ENCODE peak calls at places on chromosomes 6 and 20, in ten cellular contexts. C is heart right ventricle; G is Peyer's patch; O is HCT116; K is CD4-positive, alpha-beta memory T cell; V is GM23248; P is stomach; I is PC-3; J is brain microvascular endothelial cell; B is naive thymus-derived CD4-positive, alpha-beta T cell. H is an unnamed sample.

GRCh38 chr6:6825986-6826901 is 237.7 kb downstream of the LY86 start:
- DNase-seq in O (no peak), G (peak), K (no peak), I (peak), B (no peak), V (peak), P (peak), C (peak), J (no peak), H (peak)

GRCh38 chr20:49558826-49559225 is 9.1 kb downstream of the PTGIS start:
- DNase-seq in G (no peak), K (no peak), B (no peak), V (no peak), C (no peak), O (no peak), I (no peak), J (no peak), P (no peak), H (no peak)

GRCh38 chr6:43453831-43454230 is 1.5 kb downstream of the DLK2 start:
- DNase-seq in G (no peak), K (no peak), V (no peak), P (no peak), I (no peak), C (no peak), O (no peak), B (no peak), J (no peak), H (no peak)

GRCh38 chr6:99894815-99895214 is 99.2 kb downstream of the MCHR2 start:
- DNase-seq in B (no peak), G (no peak), C (no peak), O (no peak), V (no peak), I (no peak), K (no peak), J (no peak), P (no peak), H (no peak)

GRCh38 chr6:50699086-50699886 is 14.0 kb upstream of the TFAP2D start:
- DNase-seq in O (no peak), V (peak), P (no peak), G (no peak), C (no peak), K (no peak), J (no peak), I (no peak), B (no peak), H (peak)

GRCh38 chr6:107272246-107272645 is 156.9 kb upstream of the BEND3 start:
- DNase-seq in P (no peak), B (no peak), G (no peak), K (no peak), O (no peak), C (no peak), I (no peak), J (no peak), V (no peak), H (no peak)

GRCh38 chr6:143139239-143139784 is 78.6 kb downstream of the AIG1 start:
- DNase-seq in V (peak), K (no peak), G (no peak), B (no peak), O (no peak), J (no peak), C (no peak), P (no peak), I (no peak), H (no peak)

GRCh38 chr20:46060301-46060881 is 29.4 kb downstream of the NCOA5 start:
- DNase-seq in G (no peak), B (no peak), K (no peak), J (no peak), I (no peak), P (no peak), O (no peak), V (no peak), C (no peak), H (no peak)

GRCh38 chr20:32672315-32672981 is 1.3 kb downstream of the C20orf203 start:
- DNase-seq in I (no peak), G (no peak), C (no peak), O (no peak), B (no peak), J (no peak), K (no peak), P (no peak), V (no peak), H (no peak)

GRCh38 chr6:157861814-157862213 is 38.8 kb downstream of the SNX9 start:
- DNase-seq in P (no peak), B (no peak), I (peak), J (peak), G (no peak), V (peak), C (no peak), O (no peak), K (no peak), H (peak)

GRCh38 chr6:7540595-7540994 is 876 bp upstream of the DSP start:
- DNase-seq in V (peak), G (no peak), J (peak), P (peak), I (no peak), B (no peak), K (no peak), C (peak), O (no peak), H (no peak)

GRCh38 chr6:19834858-19835257 is 2.3 kb upstream of the ID4 start:
- DNase-seq in J (no peak), K (no peak), C (no peak), O (no peak), P (no peak), G (no peak), B (no peak), V (no peak), I (peak), H (no peak)

GRCh38 chr6:140043762-140044378 is 669.4 kb upstream of the CITED2 start:
- DNase-seq in P (no peak), J (no peak), V (peak), O (peak), B (no peak), I (peak), C (no peak), G (no peak), K (no peak), H (peak)

GRCh38 chr20:34954905-34955231 is 738 bp downstream of the GSS start:
- DNase-seq in I (peak), V (peak), K (no peak), P (peak), O (peak), G (no peak), C (no peak), J (peak), B (no peak), H (peak)

GRCh38 chr6:24394777-24395437 is 7.8 kb upstream of the MRS2 start:
- DNase-seq in G (no peak), O (no peak), J (peak), P (no peak), I (peak), C (no peak), V (peak), B (no peak), K (no peak), H (peak)

GRCh38 chr20:3311623-3312022 is 72.6 kb upstream of the SLC4A11 start:
- DNase-seq in V (no peak), J (no peak), O (no peak), I (no peak), G (no peak), K (no peak), B (no peak), P (peak), C (no peak), H (no peak)

GRCh38 chr20:20465259-20465658 is 97.4 kb downstream of the INSM1 start:
- DNase-seq in I (peak), B (no peak), V (peak), C (no peak), K (no peak), P (no peak), G (no peak), J (no peak), O (no peak), H (no peak)

GRCh38 chr6:164554700-164555479 is 754.5 kb downstream of the C6orf118 start:
- DNase-seq in V (no peak), J (no peak), G (no peak), C (no peak), O (no peak), B (no peak), I (no peak), P (no peak), K (no peak), H (no peak)

GRCh38 chr6:93040375-93040774 is 379.0 kb downstream of the EPHA7 start:
- DNase-seq in K (no peak), O (no peak), J (peak), C (no peak), V (no peak), G (no peak), B (no peak), I (peak), P (no peak), H (peak)

GRCh38 chr20:57465943-57466342 is 59.0 kb downstream of the CTCFL start:
- DNase-seq in O (no peak), K (no peak), V (no peak), J (no peak), B (no peak), C (no peak), P (no peak), I (no peak), G (no peak), H (no peak)

GRCh38 chr6:42523158-42523814 is 40.5 kb upstream of the UBR2 start:
- DNase-seq in V (peak), J (peak), O (no peak), B (no peak), G (no peak), C (no peak), I (no peak), P (no peak), K (no peak), H (peak)

GRCh38 chr6:12522347-12522746 is 194.2 kb upstream of the PHACTR1 start:
- DNase-seq in B (no peak), V (no peak), G (no peak), C (no peak), O (no peak), K (no peak), I (no peak), P (no peak), J (peak), H (peak)

GRCh38 chr6:138372711-138373463 is 4.8 kb upstream of the SMIM28 start:
- DNase-seq in C (no peak), P (no peak), O (no peak), K (peak), G (no peak), J (peak), V (peak), B (no peak), I (peak), H (no peak)

GRCh38 chr6:156279306-156279969 is 497.7 kb upstream of the ARID1B start:
- DNase-seq in I (no peak), P (no peak), C (no peak), O (no peak), J (no peak), K (no peak), G (peak), B (no peak), V (no peak), H (no peak)

GRCh38 chr20:44728835-44729342 is 13.7 kb downstream of the CCN5 start:
- DNase-seq in G (peak), I (peak), O (peak), B (no peak), K (no peak), C (peak), P (peak), J (peak), V (peak), H (peak)

GRCh38 chr6:40695114-40695513 is 108.0 kb upstream of the LRFN2 start:
- DNase-seq in O (no peak), G (no peak), I (no peak), P (no peak), B (no peak), J (no peak), K (no peak), V (no peak), C (no peak), H (no peak)

GRCh38 chr6:53628354-53629119 is 37.0 kb downstream of the KLHL31 start:
- DNase-seq in J (no peak), O (no peak), P (no peak), I (peak), V (peak), B (no peak), G (no peak), C (no peak), K (no peak), H (peak)

GRCh38 chr6:25404094-25404493 is 124.9 kb downstream of the CARMIL1 start:
- DNase-seq in K (no peak), P (no peak), I (no peak), O (no peak), J (no peak), G (no peak), V (no peak), C (no peak), B (no peak), H (no peak)

GRCh38 chr6:42387336-42387735 is 64.4 kb downstream of the TRERF1 start:
- DNase-seq in V (no peak), O (no peak), P (no peak), C (no peak), G (no peak), K (peak), J (no peak), B (no peak), I (peak), H (no peak)

GRCh38 chr6:137489410-137490371 is 4.5 kb downstream of the OLIG3 start:
- DNase-seq in C (no peak), O (no peak), K (no peak), J (no peak), B (no peak), V (no peak), I (no peak), P (no peak), G (no peak), H (no peak)

GRCh38 chr6:109690373-109690739 is 646 bp downstream of the AK9 start:
- DNase-seq in O (no peak), C (peak), K (peak), G (peak), I (peak), P (peak), V (peak), B (peak), J (no peak), H (no peak)

GRCh38 chr6:33277663-33278391 is 904 bp downstream of the B3GALT4 start:
- DNase-seq in V (peak), I (no peak), P (no peak), G (peak), J (no peak), C (no peak), O (no peak), K (peak), B (no peak), H (peak)

GRCh38 chr6:8166156-8166555 is 63.8 kb upstream of the EEF1E1 start:
- DNase-seq in P (no peak), I (no peak), V (no peak), J (no peak), O (no peak), G (no peak), B (no peak), K (no peak), C (no peak), H (no peak)

GRCh38 chr6:144351338-144351737 is 66.2 kb downstream of the UTRN start:
- DNase-seq in V (no peak), O (no peak), C (no peak), K (peak), P (no peak), G (no peak), I (no peak), J (no peak), B (no peak), H (no peak)
- H3K4me3 ChIP-seq in V (no peak), O (no peak), C (peak), K (no peak), P (no peak), G (no peak), I (no peak), J (no peak), B (peak), H (no peak)

GRCh38 chr6:131250121-131250520 is 114.9 kb downstream of the AKAP7 start:
- DNase-seq in O (no peak), G (peak), K (no peak), V (peak), I (peak), B (no peak), J (peak), P (peak), C (peak), H (peak)
- H3K27ac ChIP-seq in O (no peak), G (no peak), K (no peak), V (no peak), I (no peak), B (peak), J (no peak), P (peak), C (no peak), H (no peak)

GRCh38 chr20:676967-677366 is 1.4 kb upstream of the SCRT2 start:
- DNase-seq in B (no peak), K (no peak), J (no peak), P (no peak), G (no peak), C (no peak), V (no peak), O (no peak), I (no peak), H (no peak)
- H3K4me3 ChIP-seq in B (no peak), K (no peak), J (no peak), P (no peak), G (no peak), C (no peak), V (no peak), O (no peak), I (no peak), H (no peak)

DNA sequence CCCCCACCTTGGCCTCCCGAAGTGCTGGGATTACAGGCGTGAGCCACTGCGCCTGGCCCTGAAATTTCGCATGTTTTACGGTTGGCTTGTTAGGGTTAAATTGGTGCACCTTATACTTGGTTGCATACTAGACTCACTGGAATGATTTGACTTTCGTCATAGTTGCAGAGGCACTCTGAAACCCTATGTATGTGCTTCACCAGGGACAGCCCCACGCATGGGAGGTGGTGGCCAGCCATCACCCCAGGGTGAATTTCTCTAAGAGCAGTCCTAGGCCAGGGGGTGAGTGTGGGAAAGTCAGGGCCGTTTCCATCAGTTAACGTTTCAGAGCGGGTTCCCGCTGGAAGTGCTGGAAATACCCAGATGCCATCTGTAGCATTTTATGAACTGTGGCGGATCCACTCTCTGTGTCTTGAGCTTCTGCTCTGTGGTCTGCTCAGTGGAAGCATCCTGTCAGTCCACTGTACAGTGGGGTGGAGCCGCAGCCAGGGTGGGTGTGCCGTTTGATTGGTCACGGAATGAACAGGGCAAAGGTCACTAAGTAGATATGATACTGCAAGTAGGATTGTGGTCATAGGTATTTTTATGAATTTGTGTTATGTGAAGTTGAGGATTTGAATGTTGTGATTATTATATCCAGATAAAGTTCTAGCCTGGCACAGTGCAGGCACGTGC is 13.2 kb downstream of the DNAJC5 start:
- DNase-seq in V (no peak), G (peak), J (no peak), C (no peak), I (no peak), K (no peak), P (peak), O (no peak), B (no peak), H (no peak)
- H3K27ac ChIP-seq in V (no peak), G (peak), J (no peak), C (no peak), I (no peak), K (no peak), P (peak), O (no peak), B (no peak), H (no peak)

DNA sequence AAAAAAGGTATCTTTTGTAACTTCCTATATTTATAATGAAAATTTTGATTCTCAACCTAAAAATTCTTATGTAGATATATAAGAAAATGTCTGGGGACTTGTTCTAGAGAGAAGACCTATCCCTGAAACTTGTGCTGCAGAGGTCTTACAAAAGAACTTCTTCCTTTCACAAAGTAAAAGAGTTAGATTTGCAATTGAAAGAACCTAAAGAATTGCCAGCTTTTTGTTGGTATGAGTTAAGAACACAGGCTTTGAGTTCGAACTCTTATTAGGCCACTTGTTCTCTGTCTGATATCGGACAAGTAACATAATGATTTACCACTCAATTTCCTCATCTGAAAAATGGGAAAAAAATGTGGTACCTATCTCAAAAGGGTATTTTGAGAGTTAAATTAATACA is 162.0 kb upstream of the LAMA2 start:
- DNase-seq in V (no peak), I (no peak), J (no peak), G (no peak), B (no peak), C (no peak), P (no peak), O (no peak), K (no peak), H (no peak)
- H3K4me3 ChIP-seq in V (no peak), I (no peak), J (no peak), G (no peak), B (no peak), C (no peak), P (no peak), O (no peak), K (no peak), H (no peak)

DNA sequence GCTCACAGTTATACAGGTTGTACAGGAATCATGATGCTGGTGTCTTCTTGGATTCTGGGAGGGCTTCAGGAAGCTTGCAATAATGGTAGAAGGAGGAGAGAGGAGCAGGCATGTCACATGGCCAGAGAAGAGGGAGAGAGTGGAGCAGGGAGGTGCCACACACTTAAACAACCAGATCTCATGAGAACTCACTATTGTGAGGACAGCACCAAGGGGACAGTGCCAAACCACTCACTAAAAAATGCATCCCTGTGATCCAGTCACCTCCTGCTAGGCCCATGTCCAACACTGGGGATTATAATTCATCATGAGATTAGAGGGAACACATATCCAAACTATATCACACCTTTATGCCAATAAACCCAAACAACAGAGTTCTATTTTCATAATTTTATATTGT is 67.2 kb downstream of the TRDN start:
- DNase-seq in B (no peak), G (no peak), J (no peak), O (no peak), K (no peak), V (no peak), I (no peak), P (no peak), C (no peak), H (no peak)
- H3K27ac ChIP-seq in B (no peak), G (no peak), J (no peak), O (no peak), K (no peak), V (no peak), I (no peak), P (no peak), C (no peak), H (no peak)

GRCh38 chr6:132130530-132131298 is 179.5 kb upstream of the CCN2 start:
- DNase-seq in O (no peak), K (no peak), P (no peak), V (peak), B (no peak), C (peak), I (no peak), J (peak), G (peak), H (peak)

GRCh38 chr6:132132911-132133639 is 181.9 kb upstream of the CCN2 start:
- DNase-seq in I (peak), P (no peak), V (peak), G (no peak), C (no peak), O (no peak), K (no peak), J (peak), B (no peak), H (no peak)

GRCh38 chr6:132132420-132132819 is 181.2 kb upstream of the CCN2 start:
- DNase-seq in V (peak), I (no peak), G (no peak), P (no peak), C (no peak), K (no peak), J (peak), B (no peak), O (no peak), H (peak)

GRCh38 chr6:132131777-132132176 is 180.6 kb upstream of the CCN2 start:
- DNase-seq in J (peak), P (no peak), I (peak), V (peak), C (peak), O (peak), G (no peak), K (no peak), B (no peak), H (peak)

GRCh38 chr6:132131351-132131750 is 180.2 kb upstream of the CCN2 start:
- DNase-seq in G (no peak), I (no peak), C (no peak), O (no peak), V (peak), J (no peak), B (no peak), P (no peak), K (no peak), H (no peak)
- H3K4me3 ChIP-seq in G (no peak), I (no peak), C (peak), O (no peak), V (peak), J (no peak), B (no peak), P (no peak), K (no peak), H (no peak)

GRCh38 chr6:34684919-34685318 is 11.6 kb downstream of the ILRUN start:
- DNase-seq in V (no peak), I (no peak), B (no peak), P (no peak), J (no peak), O (no peak), K (no peak), C (no peak), G (no peak), H (no peak)
- H3K27ac ChIP-seq in V (no peak), I (no peak), B (no peak), P (no peak), J (no peak), O (no peak), K (no peak), C (no peak), G (no peak), H (no peak)

H was measured in fibroblast of lung.